ENCODE peak calls at places on chromosomes 5 and 9, in four cellular contexts. O is SJSA1; T is SK-N-SH; B is effector memory CD4-positive, alpha-beta T cell. Z is an unnamed sample.

GRCh38 chr5:140351609-140352334 is 5.4 kb upstream of the HBEGF start:
- DNase-seq in B (peak), O (peak), T (peak), Z (no peak)

GRCh38 chr9:133457748-133458147 is 2.0 kb upstream of the CACFD1 start:
- DNase-seq in B (no peak), T (no peak), O (no peak), Z (no peak)

GRCh38 chr5:85077581-85077980 is 692.9 kb upstream of the EDIL3 start:
- DNase-seq in T (no peak), B (no peak), O (no peak), Z (no peak)

GRCh38 chr9:83649080-83649479 is 26.1 kb downstream of the IDNK start:
- DNase-seq in T (peak), O (peak), B (peak), Z (no peak)

GRCh38 chr9:4196376-4196775 is 103.5 kb downstream of the GLIS3 start:
- DNase-seq in T (no peak), B (no peak), O (no peak), Z (no peak)

GRCh38 chr5:58106754-58107410 is 353.0 kb downstream of the PLK2 start:
- DNase-seq in B (no peak), O (no peak), T (no peak), Z (no peak)

GRCh38 chr5:131265318-131265803 is 1.5 kb downstream of the CDC42SE2 start:
- DNase-seq in B (no peak), T (peak), O (no peak), Z (no peak)

GRCh38 chr5:159041754-159042153 is 58.0 kb downstream of the EBF1 start:
- DNase-seq in B (no peak), O (no peak), T (no peak), Z (no peak)

GRCh38 chr5:6328173-6328572 is 50.2 kb downstream of the MED10 start:
- DNase-seq in O (no peak), T (no peak), B (no peak), Z (no peak)

GRCh38 chr5:79229357-79230174 is 6.4 kb upstream of the JMY start:
- DNase-seq in T (peak), O (no peak), B (peak), Z (no peak)

GRCh38 chr9:127583605-127584053 is 28.4 kb upstream of the STXBP1 start:
- DNase-seq in O (peak), T (no peak), B (no peak), Z (peak)

DNA sequence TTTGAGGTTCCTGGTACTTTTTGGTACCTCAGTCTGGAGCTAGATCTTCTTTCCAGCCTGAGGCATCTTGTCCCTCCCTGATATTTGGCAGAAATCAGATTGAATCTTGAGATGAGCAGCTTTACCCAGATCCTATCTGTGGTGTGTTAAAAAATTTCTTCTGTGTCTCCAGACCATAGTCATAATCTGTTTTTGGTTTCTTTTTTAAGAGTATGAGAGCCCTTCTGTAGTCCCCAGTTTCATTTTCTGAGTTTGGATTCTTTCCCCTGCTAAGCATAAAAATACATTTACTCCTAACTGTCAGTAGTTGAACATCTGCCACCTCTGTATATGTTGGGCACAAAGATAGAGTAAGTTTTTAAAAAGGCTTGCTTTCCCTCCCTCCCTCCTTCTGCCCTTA is 137.7 kb downstream of the CNTLN start:
- DNase-seq in B (no peak), O (no peak), T (no peak), Z (no peak)
- H3K27ac ChIP-seq in B (no peak), O (no peak), T (no peak), Z (no peak)

DNA sequence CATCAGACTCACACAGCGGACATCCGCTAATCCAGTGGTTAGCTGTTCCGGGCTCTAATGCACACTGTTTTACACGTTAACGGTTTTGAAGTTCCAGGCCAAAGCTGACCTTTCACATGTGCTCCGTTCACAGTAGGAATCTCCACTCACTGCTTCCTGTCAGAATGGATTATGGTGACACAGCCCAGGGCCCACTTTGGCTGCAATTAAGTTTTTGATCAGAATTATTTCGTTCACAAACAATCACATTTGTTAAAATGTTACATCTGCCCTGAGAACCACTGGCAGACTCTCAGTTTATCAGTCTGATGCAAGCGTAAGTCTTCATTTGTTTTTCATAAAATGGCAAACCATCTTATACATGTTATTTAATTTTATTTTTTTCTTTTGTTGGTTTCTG is 30.2 kb upstream of the CATSPER3 start:
- DNase-seq in B (no peak), T (peak), O (no peak), Z (no peak)
- H3K27ac ChIP-seq in B (no peak), T (no peak), O (no peak), Z (no peak)

GRCh38 chr5:135393691-135394090 is 5.3 kb downstream of the MACROH2A1 start:
- DNase-seq in T (no peak), B (no peak), O (peak), Z (no peak)
- H3K27ac ChIP-seq in T (peak), B (no peak), O (no peak), Z (no peak)

GRCh38 chr9:93116049-93116961 is 17.7 kb downstream of the NINJ1 start:
- DNase-seq in O (no peak), T (no peak), B (no peak), Z (no peak)
- H3K27ac ChIP-seq in O (no peak), T (no peak), B (no peak), Z (no peak)

GRCh38 chr9:129481824-129482511 is 138.9 kb downstream of the C9orf50 start:
- DNase-seq in O (peak), B (no peak), T (no peak), Z (no peak)

GRCh38 chr9:129481424-129481823 is 139.5 kb downstream of the C9orf50 start:
- DNase-seq in B (no peak), T (no peak), O (no peak), Z (no peak)

GRCh38 chr9:129479217-129480011 is 141.5 kb downstream of the C9orf50 start:
- DNase-seq in T (no peak), O (no peak), B (no peak), Z (no peak)

GRCh38 chr9:129480227-129480626 is 140.7 kb downstream of the C9orf50 start:
- DNase-seq in B (no peak), O (no peak), T (no peak), Z (no peak)

GRCh38 chr9:129480705-129481104 is 140.2 kb downstream of the C9orf50 start:
- DNase-seq in B (no peak), T (no peak), O (no peak), Z (no peak)
- H3K27ac ChIP-seq in B (no peak), T (peak), O (no peak), Z (no peak)

GRCh38 chr5:52856564-52856963 is 68.8 kb downstream of the ITGA1 start:
- DNase-seq in T (no peak), B (no peak), O (no peak), Z (no peak)
- H3K27ac ChIP-seq in T (peak), B (no peak), O (no peak), Z (no peak)

GRCh38 chr5:40798856-40799210 is 659 bp upstream of the PRKAA1 start:
- DNase-seq in O (no peak), B (no peak), T (no peak), Z (no peak)

GRCh38 chr5:40798012-40798855 is at the start of gene PRKAA1:
- DNase-seq in B (peak), O (peak), T (peak), Z (no peak)

GRCh38 chr5:40799248-40799647 is 1.1 kb upstream of the PRKAA1 start:
- DNase-seq in O (no peak), B (no peak), T (no peak), Z (no peak)

GRCh38 chr5:40797273-40798011 is 732 bp downstream of the PRKAA1 start:
- DNase-seq in B (peak), O (peak), T (peak), Z (no peak)

GRCh38 chr5:40801771-40802562 is 3.8 kb upstream of the PRKAA1 start:
- DNase-seq in B (no peak), O (no peak), T (no peak), Z (no peak)
- H3K27ac ChIP-seq in B (no peak), O (no peak), T (no peak), Z (no peak)

Z was measured in epithelial cell of prostate.